ENCODE peak calls at places on chromosome 15, in nine cellular contexts. One of them, this sample, is unnamed.

GRCh38 chr15:52798529-52799101 is 8.5 kb upstream of the ONECUT1 start:
- DNase-seq in H9: peak; percentile 84
- DNase-seq in tibial nerve: no peak
- DNase-seq in GM23248: no peak
- DNase-seq in heart right ventricle: no peak
- DNase-seq in effector memory CD4-positive, alpha-beta T cell: no peak
- DNase-seq in CD8-positive, alpha-beta memory T cell: no peak
- DNase-seq in CD8-positive, alpha-beta T cell: no peak
- DNase-seq in A673: no peak
- DNase-seq in this sample: no peak

GRCh38 chr15:73002509-73002908 is 49.8 kb upstream of the NEO1 start:
- DNase-seq in GM23248: peak; percentile 86
- DNase-seq in effector memory CD4-positive, alpha-beta T cell: no peak
- DNase-seq in heart right ventricle: no peak
- DNase-seq in H9: no peak
- DNase-seq in CD8-positive, alpha-beta memory T cell: no peak
- DNase-seq in A673: no peak
- DNase-seq in CD8-positive, alpha-beta T cell: no peak
- DNase-seq in tibial nerve: no peak
- DNase-seq in this sample: no peak

GRCh38 chr15:39127925-39128617 is 452.8 kb upstream of the THBS1 start:
- DNase-seq in effector memory CD4-positive, alpha-beta T cell: no peak
- DNase-seq in CD8-positive, alpha-beta memory T cell: no peak
- DNase-seq in tibial nerve: no peak
- DNase-seq in CD8-positive, alpha-beta T cell: no peak
- DNase-seq in GM23248: peak; percentile 97
- DNase-seq in heart right ventricle: no peak
- DNase-seq in H9: peak; percentile 49
- DNase-seq in A673: peak; percentile 53
- DNase-seq in this sample: no peak

GRCh38 chr15:29726553-29726952 is 95.7 kb downstream of the TJP1 start:
- DNase-seq in effector memory CD4-positive, alpha-beta T cell: no peak
- DNase-seq in tibial nerve: no peak
- DNase-seq in CD8-positive, alpha-beta memory T cell: no peak
- DNase-seq in H9: no peak
- DNase-seq in A673: no peak
- DNase-seq in heart right ventricle: no peak
- DNase-seq in CD8-positive, alpha-beta T cell: no peak
- DNase-seq in GM23248: no peak
- DNase-seq in this sample: no peak

GRCh38 chr15:57213783-57214366 is 162.4 kb upstream of the CGNL1 start:
- DNase-seq in A673: peak; percentile 85
- DNase-seq in H9: no peak
- DNase-seq in CD8-positive, alpha-beta memory T cell: no peak
- DNase-seq in CD8-positive, alpha-beta T cell: no peak
- DNase-seq in tibial nerve: no peak
- DNase-seq in GM23248: peak; percentile 58
- DNase-seq in heart right ventricle: no peak
- DNase-seq in effector memory CD4-positive, alpha-beta T cell: no peak
- DNase-seq in this sample: no peak

GRCh38 chr15:96887730-96888129 is 557.2 kb downstream of the NR2F2 start:
- DNase-seq in CD8-positive, alpha-beta memory T cell: no peak
- DNase-seq in effector memory CD4-positive, alpha-beta T cell: no peak
- DNase-seq in H9: no peak
- DNase-seq in heart right ventricle: no peak
- DNase-seq in CD8-positive, alpha-beta T cell: no peak
- DNase-seq in GM23248: no peak
- DNase-seq in tibial nerve: no peak
- DNase-seq in A673: peak; percentile 76
- DNase-seq in this sample: no peak

GRCh38 chr15:82168757-82169156 is 93.8 kb downstream of the EFL1 start:
- DNase-seq in GM23248: no peak
- DNase-seq in CD8-positive, alpha-beta memory T cell: no peak
- DNase-seq in effector memory CD4-positive, alpha-beta T cell: no peak
- DNase-seq in heart right ventricle: no peak
- DNase-seq in tibial nerve: no peak
- DNase-seq in H9: no peak
- DNase-seq in CD8-positive, alpha-beta T cell: no peak
- DNase-seq in A673: no peak
- DNase-seq in this sample: no peak

GRCh38 chr15:31255176-31255510 is 71.5 kb upstream of the KLF13 start:
- DNase-seq in H9: no peak
- DNase-seq in heart right ventricle: no peak
- DNase-seq in CD8-positive, alpha-beta memory T cell: no peak
- DNase-seq in A673: no peak
- DNase-seq in GM23248: no peak
- DNase-seq in effector memory CD4-positive, alpha-beta T cell: no peak
- DNase-seq in CD8-positive, alpha-beta T cell: no peak
- DNase-seq in tibial nerve: no peak
- DNase-seq in this sample: no peak

GRCh38 chr15:41022487-41023090 is 69.3 kb downstream of the CHAC1 start:
- DNase-seq in CD8-positive, alpha-beta T cell: peak; percentile 7
- DNase-seq in A673: peak; percentile 61
- DNase-seq in CD8-positive, alpha-beta memory T cell: no peak
- DNase-seq in heart right ventricle: no peak
- DNase-seq in GM23248: peak; percentile 78
- DNase-seq in tibial nerve: no peak
- DNase-seq in H9: peak; percentile 38
- DNase-seq in effector memory CD4-positive, alpha-beta T cell: no peak
- DNase-seq in this sample: peak; percentile 5

GRCh38 chr15:38879909-38880471 is 315.4 kb upstream of the RASGRP1 start:
- DNase-seq in heart right ventricle: peak; percentile 9
- DNase-seq in GM23248: peak; percentile 86
- DNase-seq in H9: no peak
- DNase-seq in CD8-positive, alpha-beta memory T cell: no peak
- DNase-seq in tibial nerve: peak; percentile 52
- DNase-seq in CD8-positive, alpha-beta T cell: no peak
- DNase-seq in A673: no peak
- DNase-seq in effector memory CD4-positive, alpha-beta T cell: no peak
- DNase-seq in this sample: no peak

GRCh38 chr15:90598053-90598577 is 68.4 kb downstream of the CRTC3 start:
- DNase-seq in tibial nerve: peak; percentile 51
- DNase-seq in H9: peak; percentile 72
- DNase-seq in effector memory CD4-positive, alpha-beta T cell: no peak
- DNase-seq in GM23248: no peak
- DNase-seq in CD8-positive, alpha-beta T cell: no peak
- DNase-seq in heart right ventricle: peak; percentile 37
- DNase-seq in CD8-positive, alpha-beta memory T cell: no peak
- DNase-seq in A673: no peak
- DNase-seq in this sample: no peak

GRCh38 chr15:71686221-71687050 is 123.9 kb upstream of the NR2E3 start:
- DNase-seq in A673: no peak
- DNase-seq in heart right ventricle: no peak
- DNase-seq in CD8-positive, alpha-beta memory T cell: no peak
- DNase-seq in GM23248: no peak
- DNase-seq in H9: no peak
- DNase-seq in effector memory CD4-positive, alpha-beta T cell: no peak
- DNase-seq in CD8-positive, alpha-beta T cell: no peak
- DNase-seq in tibial nerve: no peak
- DNase-seq in this sample: no peak

GRCh38 chr15:78033864-78034263 is 43.6 kb downstream of the TBC1D2B start:
- DNase-seq in A673: peak; percentile 60
- DNase-seq in heart right ventricle: no peak
- DNase-seq in CD8-positive, alpha-beta T cell: peak; percentile 42
- DNase-seq in effector memory CD4-positive, alpha-beta T cell: peak; percentile 54
- DNase-seq in tibial nerve: no peak
- DNase-seq in H9: no peak
- DNase-seq in GM23248: no peak
- DNase-seq in CD8-positive, alpha-beta memory T cell: peak; percentile 87
- DNase-seq in this sample: no peak

GRCh38 chr15:78035861-78036476 is 41.5 kb downstream of the TBC1D2B start:
- DNase-seq in GM23248: no peak
- DNase-seq in H9: no peak
- DNase-seq in CD8-positive, alpha-beta T cell: no peak
- DNase-seq in effector memory CD4-positive, alpha-beta T cell: no peak
- DNase-seq in tibial nerve: no peak
- DNase-seq in CD8-positive, alpha-beta memory T cell: no peak
- DNase-seq in A673: no peak
- DNase-seq in heart right ventricle: no peak
- DNase-seq in this sample: no peak

GRCh38 chr15:78037328-78037727 is 40.2 kb downstream of the TBC1D2B start:
- DNase-seq in CD8-positive, alpha-beta T cell: no peak
- DNase-seq in GM23248: no peak
- DNase-seq in tibial nerve: no peak
- DNase-seq in A673: no peak
- DNase-seq in CD8-positive, alpha-beta memory T cell: no peak
- DNase-seq in heart right ventricle: no peak
- DNase-seq in H9: no peak
- DNase-seq in effector memory CD4-positive, alpha-beta T cell: no peak
- DNase-seq in this sample: no peak

GRCh38 chr15:78035319-78035718 is 42.2 kb downstream of the TBC1D2B start:
- DNase-seq in A673: no peak
- DNase-seq in GM23248: no peak
- DNase-seq in effector memory CD4-positive, alpha-beta T cell: peak; percentile 53
- DNase-seq in heart right ventricle: no peak
- DNase-seq in CD8-positive, alpha-beta T cell: peak; percentile 11
- DNase-seq in H9: no peak
- DNase-seq in tibial nerve: no peak
- DNase-seq in CD8-positive, alpha-beta memory T cell: peak; percentile 70
- DNase-seq in this sample: no peak

GRCh38 chr15:78034495-78035191 is 42.9 kb downstream of the TBC1D2B start:
- DNase-seq in CD8-positive, alpha-beta memory T cell: peak; percentile 90
- DNase-seq in A673: no peak
- DNase-seq in effector memory CD4-positive, alpha-beta T cell: peak; percentile 69
- DNase-seq in heart right ventricle: no peak
- DNase-seq in GM23248: no peak
- DNase-seq in H9: no peak
- DNase-seq in tibial nerve: no peak
- DNase-seq in CD8-positive, alpha-beta T cell: peak; percentile 64
- DNase-seq in this sample: no peak
- H3K27ac ChIP-seq in CD8-positive, alpha-beta memory T cell: peak overlapping the region; percentile 75
- H3K27ac ChIP-seq in A673: no peak overlapping the region
- H3K27ac ChIP-seq in effector memory CD4-positive, alpha-beta T cell: peak overlapping the region; percentile 77
- H3K27ac ChIP-seq in heart right ventricle: peak overlapping the region; percentile 46
- H3K27ac ChIP-seq in GM23248: no peak overlapping the region
- H3K27ac ChIP-seq in H9: no peak overlapping the region
- H3K27ac ChIP-seq in tibial nerve: peak overlapping the region; percentile 26
- H3K27ac ChIP-seq in CD8-positive, alpha-beta T cell: peak overlapping the region; percentile 59
- H3K27ac ChIP-seq in this sample: no peak overlapping the region

GRCh38 chr15:44193651-44194396 is 1.2 kb downstream of the FRMD5 start:
- DNase-seq in CD8-positive, alpha-beta T cell: no peak
- DNase-seq in H9: peak; percentile 59
- DNase-seq in GM23248: peak; percentile 64
- DNase-seq in tibial nerve: no peak
- DNase-seq in A673: peak; percentile 11
- DNase-seq in CD8-positive, alpha-beta memory T cell: no peak
- DNase-seq in heart right ventricle: no peak
- DNase-seq in effector memory CD4-positive, alpha-beta T cell: no peak
- DNase-seq in this sample: peak; percentile 34

GRCh38 chr15:44188810-44189209 is 6.3 kb downstream of the FRMD5 start:
- DNase-seq in effector memory CD4-positive, alpha-beta T cell: no peak
- DNase-seq in GM23248: no peak
- DNase-seq in CD8-positive, alpha-beta T cell: no peak
- DNase-seq in H9: no peak
- DNase-seq in tibial nerve: no peak
- DNase-seq in CD8-positive, alpha-beta memory T cell: no peak
- DNase-seq in heart right ventricle: no peak
- DNase-seq in A673: no peak
- DNase-seq in this sample: peak; percentile 51

GRCh38 chr15:44195151-44195740 is at the start of gene FRMD5:
- DNase-seq in CD8-positive, alpha-beta T cell: peak; percentile 83
- DNase-seq in H9: peak; percentile 98
- DNase-seq in GM23248: peak; percentile 94
- DNase-seq in CD8-positive, alpha-beta memory T cell: peak; percentile 87
- DNase-seq in effector memory CD4-positive, alpha-beta T cell: peak; percentile 50
- DNase-seq in heart right ventricle: peak; percentile 81
- DNase-seq in A673: peak; percentile 97
- DNase-seq in tibial nerve: peak; percentile 56
- DNase-seq in this sample: peak; percentile 93

GRCh38 chr15:44199393-44199792 is 4.3 kb upstream of the FRMD5 start:
- DNase-seq in tibial nerve: no peak
- DNase-seq in CD8-positive, alpha-beta memory T cell: no peak
- DNase-seq in GM23248: no peak
- DNase-seq in heart right ventricle: no peak
- DNase-seq in A673: no peak
- DNase-seq in CD8-positive, alpha-beta T cell: no peak
- DNase-seq in H9: no peak
- DNase-seq in effector memory CD4-positive, alpha-beta T cell: no peak
- DNase-seq in this sample: no peak

DNA sequence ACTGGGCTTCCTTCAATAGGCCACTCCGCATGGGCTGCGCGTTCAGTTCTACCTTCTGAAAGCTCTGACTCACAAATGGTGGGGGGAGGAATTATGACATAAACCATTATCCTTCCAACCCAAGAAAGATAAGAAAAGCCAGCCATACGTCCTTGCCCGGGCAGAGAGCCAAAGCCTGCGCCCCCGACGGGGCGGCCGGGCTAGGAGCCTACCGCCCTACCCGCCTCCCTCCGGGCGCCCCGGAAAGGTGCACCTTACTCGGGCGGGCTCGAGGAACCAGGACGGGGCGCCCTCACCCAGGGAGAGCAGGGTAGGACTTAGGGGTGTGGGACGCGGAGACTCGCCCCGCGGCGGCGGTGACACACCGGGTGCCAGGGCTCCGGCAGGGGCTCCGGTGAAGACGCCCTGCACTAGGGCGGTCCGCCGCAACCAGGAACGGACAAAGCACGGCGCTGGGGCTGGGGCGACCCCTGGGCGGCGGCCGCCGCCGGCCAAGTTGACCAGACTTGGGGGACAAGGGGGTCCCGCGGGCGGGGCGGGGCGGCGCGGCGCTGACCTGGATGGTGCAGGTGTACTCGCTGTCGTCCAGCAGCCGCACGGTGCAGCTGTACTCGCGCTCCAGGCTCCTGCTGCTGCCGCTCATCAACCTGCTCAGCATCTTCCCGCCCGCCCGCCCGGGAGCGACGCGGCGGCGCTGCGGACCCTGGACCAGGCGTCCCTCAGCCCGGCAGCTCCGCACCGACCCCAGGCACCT is 497 bp downstream of the FRMD5 start:
- DNase-seq in A673: peak; percentile 65
- DNase-seq in CD8-positive, alpha-beta T cell: peak; percentile 14
- DNase-seq in CD8-positive, alpha-beta memory T cell: peak; percentile 53
- DNase-seq in heart right ventricle: peak; percentile 20
- DNase-seq in GM23248: peak; percentile 68
- DNase-seq in tibial nerve: no peak
- DNase-seq in H9: no peak
- DNase-seq in effector memory CD4-positive, alpha-beta T cell: no peak
- DNase-seq in this sample: no peak
- H3K27ac ChIP-seq in A673: no peak overlapping the region
- H3K27ac ChIP-seq in CD8-positive, alpha-beta T cell: no peak overlapping the region
- H3K27ac ChIP-seq in CD8-positive, alpha-beta memory T cell: no peak overlapping the region
- H3K27ac ChIP-seq in heart right ventricle: peak overlapping the region; percentile 52
- H3K27ac ChIP-seq in GM23248: no peak overlapping the region
- H3K27ac ChIP-seq in tibial nerve: peak overlapping the region; percentile 76
- H3K27ac ChIP-seq in H9: no peak overlapping the region
- H3K27ac ChIP-seq in effector memory CD4-positive, alpha-beta T cell: no peak overlapping the region
- H3K27ac ChIP-seq in this sample: peak overlapping the region; percentile 92

GRCh38 chr15:48330045-48330840 is 986 bp upstream of the DUT start:
- DNase-seq in CD8-positive, alpha-beta memory T cell: no peak
- DNase-seq in H9: no peak
- DNase-seq in tibial nerve: no peak
- DNase-seq in heart right ventricle: no peak
- DNase-seq in A673: peak; percentile 10
- DNase-seq in effector memory CD4-positive, alpha-beta T cell: no peak
- DNase-seq in GM23248: peak; percentile 46
- DNase-seq in CD8-positive, alpha-beta T cell: no peak
- DNase-seq in this sample: no peak
- H3K27ac ChIP-seq in CD8-positive, alpha-beta memory T cell: peak overlapping the region; percentile 85
- H3K27ac ChIP-seq in H9: no peak overlapping the region
- H3K27ac ChIP-seq in tibial nerve: peak overlapping the region; percentile 99
- H3K27ac ChIP-seq in heart right ventricle: peak overlapping the region; percentile 99
- H3K27ac ChIP-seq in A673: peak overlapping the region; percentile 98
- H3K27ac ChIP-seq in effector memory CD4-positive, alpha-beta T cell: peak overlapping the region; percentile 89
- H3K27ac ChIP-seq in GM23248: peak overlapping the region; percentile 90
- H3K27ac ChIP-seq in CD8-positive, alpha-beta T cell: peak overlapping the region; percentile 90
- H3K27ac ChIP-seq in this sample: peak overlapping the region; percentile 90

GRCh38 chr15:95267476-95267875 is 1036.1 kb downstream of the MCTP2 start:
- DNase-seq in CD8-positive, alpha-beta T cell: no peak
- DNase-seq in A673: no peak
- DNase-seq in CD8-positive, alpha-beta memory T cell: no peak
- DNase-seq in heart right ventricle: no peak
- DNase-seq in effector memory CD4-positive, alpha-beta T cell: no peak
- DNase-seq in tibial nerve: no peak
- DNase-seq in GM23248: peak; percentile 14
- DNase-seq in H9: no peak
- DNase-seq in this sample: no peak
- H3K27ac ChIP-seq in CD8-positive, alpha-beta T cell: no peak overlapping the region
- H3K27ac ChIP-seq in A673: no peak overlapping the region
- H3K27ac ChIP-seq in CD8-positive, alpha-beta memory T cell: no peak overlapping the region
- H3K27ac ChIP-seq in heart right ventricle: no peak overlapping the region
- H3K27ac ChIP-seq in effector memory CD4-positive, alpha-beta T cell: no peak overlapping the region
- H3K27ac ChIP-seq in tibial nerve: peak overlapping the region; percentile 84
- H3K27ac ChIP-seq in GM23248: no peak overlapping the region
- H3K27ac ChIP-seq in H9: no peak overlapping the region
- H3K27ac ChIP-seq in this sample: no peak overlapping the region

This sample was measured in substantia nigra.